ENCODE peak calls at places on chromosome 3, in nine cellular contexts. M is keratinocyte, A is cardiac muscle cell, H is uterus, O is cardiac fibroblast, W is HepG2, G is choroid plexus epithelial cell, T is fibroblast of pulmonary artery, F is bronchial epithelial cell. E is an unnamed sample.

GRCh38 chr3:46845397-46845859 is 17.8 kb downstream of the MYL3 start:
- DNase-seq in O (peak), G (peak), M (no peak), F (no peak), A (no peak), W (no peak), H (peak), T (peak), E (peak)

GRCh38 chr3:36494461-36495109 is 114.3 kb downstream of the STAC start:
- DNase-seq in M (no peak), F (peak), H (no peak), O (peak), W (no peak), T (peak), G (peak), A (no peak), E (peak)

GRCh38 chr3:54999801-55000200 is 71.9 kb upstream of the LRTM1 start:
- DNase-seq in M (no peak), G (no peak), H (no peak), A (peak), F (no peak), O (peak), T (peak), W (no peak), E (no peak)

GRCh38 chr3:186605078-186605477 is 7.8 kb upstream of the AHSG start:
- DNase-seq in O (no peak), M (no peak), H (no peak), T (no peak), W (no peak), F (peak), A (no peak), G (no peak), E (no peak)

GRCh38 chr3:23944861-23945652 is at the start of gene NR1D2:
- DNase-seq in F (peak), A (peak), G (peak), W (peak), H (peak), O (peak), M (no peak), T (peak), E (peak)

GRCh38 chr3:36633060-36633459 is 131.3 kb downstream of the DCLK3 start:
- DNase-seq in F (no peak), W (no peak), H (no peak), A (no peak), G (no peak), O (no peak), T (no peak), M (no peak), E (no peak)

GRCh38 chr3:56761023-56761422 is 40.7 kb downstream of the ARHGEF3 start:
- DNase-seq in T (no peak), A (no peak), W (no peak), O (no peak), F (no peak), G (no peak), M (no peak), H (no peak), E (no peak)

GRCh38 chr3:196454935-196455334 is 22.7 kb upstream of the UBXN7 start:
- DNase-seq in W (no peak), M (no peak), F (no peak), T (no peak), O (no peak), G (peak), A (no peak), H (no peak), E (no peak)

GRCh38 chr3:195226900-195227447 is 44.0 kb downstream of the XXYLT1 start:
- DNase-seq in F (no peak), W (peak), G (peak), A (peak), H (peak), T (peak), M (no peak), O (peak), E (no peak)

GRCh38 chr3:126061301-126062032 is 22.5 kb downstream of the SLC41A3 start:
- DNase-seq in O (no peak), A (no peak), H (no peak), T (no peak), W (no peak), M (no peak), G (no peak), F (no peak), E (no peak)

GRCh38 chr3:141277451-141277850 is 45.8 kb downstream of the PXYLP1 start:
- DNase-seq in H (no peak), O (no peak), W (no peak), M (no peak), G (no peak), F (no peak), A (no peak), T (no peak), E (no peak)

GRCh38 chr3:194301730-194302129 is 49.4 kb downstream of the CPN2 start:
- DNase-seq in H (no peak), G (no peak), T (no peak), M (no peak), W (no peak), A (peak), O (no peak), F (no peak), E (no peak)

GRCh38 chr3:101646726-101647125 is 30.2 kb downstream of the ZBTB11 start:
- DNase-seq in O (peak), G (peak), A (no peak), F (peak), H (no peak), T (no peak), M (no peak), W (no peak), E (no peak)

GRCh38 chr3:126679831-126680677 is 24.0 kb upstream of the CHCHD6 start:
- DNase-seq in A (no peak), G (no peak), M (no peak), H (no peak), W (no peak), O (no peak), T (no peak), F (no peak), E (no peak)

GRCh38 chr3:78101363-78101762 is 1061.5 kb downstream of the ROBO2 start:
- DNase-seq in A (no peak), O (peak), M (no peak), F (no peak), H (no peak), G (peak), T (peak), W (no peak), E (no peak)

GRCh38 chr3:113258311-113258710 is 47.0 kb downstream of the BOC start:
- DNase-seq in O (no peak), T (no peak), A (no peak), G (no peak), H (no peak), F (no peak), M (no peak), W (no peak), E (no peak)

DNA sequence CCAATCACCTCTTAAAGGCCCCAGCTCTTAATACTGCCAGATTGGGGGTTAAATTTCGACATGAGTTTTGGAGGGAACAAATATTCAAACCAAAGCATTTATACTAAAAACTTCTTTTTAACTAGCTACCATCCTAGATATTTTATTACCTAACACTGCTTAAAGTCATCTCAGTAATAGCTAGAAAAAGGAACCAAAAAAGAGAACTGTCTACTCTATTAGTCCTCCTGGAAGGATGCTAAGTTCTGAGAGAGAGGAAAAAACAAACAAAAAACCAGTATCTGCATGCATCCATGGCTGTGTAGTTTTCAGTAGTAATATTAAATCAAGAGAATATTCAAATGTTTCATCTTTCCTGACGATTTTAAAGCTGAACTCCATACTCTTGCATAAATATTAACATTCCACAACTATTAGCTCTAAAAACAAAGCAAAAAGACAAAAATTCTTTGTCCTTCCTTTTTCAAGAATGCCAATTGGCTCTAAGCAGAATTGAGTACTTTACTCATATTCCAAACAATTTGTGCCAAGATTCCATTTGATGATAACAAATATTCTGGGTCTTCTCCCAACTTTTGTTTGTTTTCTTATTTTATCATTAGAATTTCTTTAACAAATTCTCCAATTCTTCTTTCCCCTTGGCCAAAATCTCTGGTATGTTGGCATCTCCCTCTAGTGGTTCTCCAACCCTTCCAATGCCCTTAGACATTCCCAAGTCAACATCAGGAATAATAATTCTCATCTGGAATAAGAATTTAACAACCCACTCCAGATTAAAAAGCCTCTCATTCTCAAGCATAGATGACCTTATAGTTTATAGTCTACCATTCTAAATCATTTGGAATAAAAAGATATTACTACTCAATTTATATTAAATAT is 5.5 kb downstream of the CPOX start:
- DNase-seq in F (no peak), M (no peak), O (no peak), G (no peak), W (no peak), T (peak), H (no peak), A (no peak), E (no peak)
- TF ChIP-seq CTCF in F (peak), M (peak), O (peak), G (peak), W (peak), T (peak), H (no peak), A (peak), E (peak)

GRCh38 chr3:42130329-42131070 is 39.3 kb downstream of the TRAK1 start:
- DNase-seq in M (no peak), W (peak), A (no peak), H (no peak), F (peak), O (no peak), T (no peak), G (no peak), E (no peak)

GRCh38 chr3:42133500-42134298 is 42.5 kb downstream of the TRAK1 start:
- DNase-seq in G (no peak), W (no peak), H (no peak), A (no peak), F (no peak), O (no peak), T (no peak), M (no peak), E (no peak)

GRCh38 chr3:42139740-42140453 is 48.7 kb downstream of the TRAK1 start:
- DNase-seq in G (no peak), T (no peak), O (no peak), W (no peak), M (no peak), A (no peak), F (no peak), H (no peak), E (no peak)

GRCh38 chr3:42130007-42130328 is 38.8 kb downstream of the TRAK1 start:
- DNase-seq in H (no peak), O (no peak), M (no peak), A (no peak), W (peak), G (no peak), T (no peak), F (no peak), E (no peak)

GRCh38 chr3:42134867-42135464 is 43.8 kb downstream of the TRAK1 start:
- DNase-seq in G (no peak), A (no peak), H (no peak), O (no peak), W (peak), M (no peak), T (no peak), F (peak), E (peak)
- TF ChIP-seq CTCF in G (no peak), A (no peak), H (no peak), O (no peak), W (peak), M (no peak), T (no peak), F (peak), E (no peak)

DNA sequence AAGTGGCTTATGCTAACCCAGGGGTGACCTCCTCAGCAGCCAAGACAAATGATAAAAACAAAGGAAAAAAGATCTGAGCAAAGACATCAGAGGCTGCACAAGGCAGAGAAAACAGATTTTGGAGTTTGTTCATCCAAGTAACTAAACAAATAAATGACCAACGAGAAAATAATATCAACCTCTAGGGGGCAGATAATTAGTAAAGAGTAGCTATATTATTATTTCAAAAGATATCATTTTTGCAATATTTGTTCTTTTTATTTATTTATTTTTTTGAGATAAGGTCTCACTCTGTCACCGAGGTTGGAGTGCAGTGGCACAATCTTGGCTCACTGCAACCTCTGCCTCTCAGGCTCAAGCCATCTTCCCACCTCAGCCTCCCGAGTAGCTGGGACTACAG is 101.8 kb downstream of the PCCB start:
- DNase-seq in A (no peak), G (no peak), T (no peak), W (no peak), F (no peak), H (no peak), M (no peak), O (peak), E (no peak)
- TF ChIP-seq CTCF in A (peak), G (peak), T (no peak), W (no peak), F (no peak), H (no peak), M (no peak), O (no peak), E (peak)

GRCh38 chr3:180595536-180595935 is 6.4 kb upstream of the TTC14 start:
- DNase-seq in O (no peak), A (no peak), G (no peak), W (no peak), M (no peak), F (no peak), H (no peak), T (no peak), E (no peak)

GRCh38 chr3:180590396-180590795 is 11.6 kb upstream of the TTC14 start:
- DNase-seq in A (no peak), W (no peak), F (no peak), M (no peak), H (no peak), T (no peak), G (no peak), O (no peak), E (no peak)

GRCh38 chr3:180600473-180600872 is 1.5 kb upstream of the TTC14 start:
- DNase-seq in H (no peak), T (no peak), O (no peak), A (no peak), W (no peak), G (no peak), F (no peak), M (no peak), E (no peak)

GRCh38 chr3:180594631-180595348 is 7.2 kb upstream of the TTC14 start:
- DNase-seq in F (peak), A (no peak), T (peak), M (no peak), O (peak), W (peak), H (no peak), G (peak), E (peak)
- TF ChIP-seq CTCF in F (peak), A (peak), T (peak), M (peak), O (peak), W (peak), H (no peak), G (peak), E (peak)